ENCODE peak calls at places on chromosomes 12 and 14, in six cellular contexts. X, L, Q, H, P and O are unnamed samples.

GRCh38 chr12:122958198-122958888 is 7.9 kb downstream of the ABCB9 start:
- DNase-seq in Q (no peak), P (no peak), H (peak), X (no peak), L (no peak), O (no peak)

GRCh38 chr14:102215071-102215470 is 75.4 kb downstream of the WDR20 start:
- DNase-seq in H (peak), L (no peak), X (no peak), Q (no peak), P (no peak), O (no peak)

GRCh38 chr14:76430017-76430416 is 54.1 kb downstream of the ESRRB start:
- DNase-seq in X (no peak), H (no peak), Q (no peak), P (no peak), L (no peak), O (no peak)

GRCh38 chr12:59036341-59036740 is 116.0 kb upstream of the LRIG3 start:
- DNase-seq in X (no peak), P (no peak), H (no peak), Q (no peak), L (no peak), O (no peak)

GRCh38 chr14:71143391-71144290 is 236.4 kb downstream of the PCNX1 start:
- DNase-seq in X (no peak), P (no peak), Q (peak), H (no peak), L (peak), O (no peak)

GRCh38 chr14:74368026-74368425 is 19.8 kb downstream of the VRTN start:
- DNase-seq in X (no peak), P (no peak), Q (no peak), L (no peak), H (no peak), O (no peak)

GRCh38 chr14:93970589-93970966 is 5.8 kb downstream of the ASB2 start:
- DNase-seq in H (no peak), L (peak), P (no peak), Q (peak), X (peak), O (peak)

GRCh38 chr12:50249464-50250229 is 33.7 kb downstream of the LIMA1 start:
- DNase-seq in Q (no peak), L (no peak), X (no peak), P (no peak), H (no peak), O (no peak)

GRCh38 chr14:41805633-41806032 is 199.0 kb downstream of the LRFN5 start:
- DNase-seq in H (no peak), Q (no peak), P (no peak), X (no peak), L (no peak), O (no peak)

GRCh38 chr14:100904307-100905019 is 941 bp upstream of the RTL1 start:
- DNase-seq in L (no peak), Q (no peak), H (no peak), P (peak), X (no peak), O (no peak)

GRCh38 chr12:21617030-21617429 is 12.4 kb upstream of the GYS2 start:
- DNase-seq in H (no peak), X (no peak), Q (no peak), P (no peak), L (no peak), O (no peak)

GRCh38 chr14:50924848-50925247 is 19.4 kb downstream of the PYGL start:
- DNase-seq in L (no peak), X (no peak), H (no peak), Q (no peak), P (no peak), O (no peak)

GRCh38 chr14:80776657-80777056 is 164.9 kb downstream of the CEP128 start:
- DNase-seq in L (no peak), H (no peak), P (no peak), X (no peak), Q (no peak), O (no peak)

GRCh38 chr12:130870442-130871285 is 1.2 kb upstream of the RAN start:
- DNase-seq in Q (peak), H (peak), P (peak), L (peak), X (peak), O (peak)

GRCh38 chr12:5785601-5786000 is 159.5 kb downstream of the ANO2 start:
- DNase-seq in Q (no peak), P (no peak), L (no peak), X (no peak), H (no peak), O (no peak)

GRCh38 chr12:26092706-26093105 is 32.1 kb downstream of the BHLHE41 start:
- DNase-seq in H (no peak), L (peak), Q (no peak), P (no peak), X (no peak), O (no peak)

GRCh38 chr12:92722897-92723296 is 20.1 kb downstream of the PLEKHG7 start:
- DNase-seq in Q (no peak), H (no peak), X (no peak), L (no peak), P (no peak), O (no peak)

GRCh38 chr14:93183596-93184317 is 940 bp downstream of the MOAP1 start:
- DNase-seq in H (no peak), Q (no peak), X (no peak), P (peak), L (no peak), O (no peak)

GRCh38 chr12:15996254-15996653 is 85.1 kb downstream of the DERA start:
- DNase-seq in P (no peak), Q (no peak), H (peak), X (no peak), L (no peak), O (no peak)

GRCh38 chr12:1474567-1475153 is 119.7 kb downstream of the FBXL14 start:
- DNase-seq in H (peak), L (no peak), X (no peak), P (no peak), Q (no peak), O (no peak)

GRCh38 chr14:89953602-89954001 is 928 bp downstream of the EFCAB11 start:
- DNase-seq in P (no peak), L (no peak), Q (no peak), X (no peak), H (no peak), O (no peak)

GRCh38 chr12:20404576-20405346 is 36.4 kb downstream of the PDE3A start:
- DNase-seq in P (no peak), Q (peak), L (no peak), X (no peak), H (peak), O (peak)

GRCh38 chr14:63848890-63849289 is 3.9 kb upstream of the SYNE2 start:
- DNase-seq in X (no peak), H (no peak), P (no peak), Q (no peak), L (no peak), O (no peak)

GRCh38 chr14:77306406-77307098 is 14.1 kb downstream of the POMT2 start:
- DNase-seq in H (no peak), X (no peak), Q (no peak), L (no peak), P (no peak), O (no peak)

GRCh38 chr12:117680311-117680710 is 288.5 kb downstream of the KSR2 start:
- DNase-seq in Q (no peak), X (no peak), H (no peak), L (no peak), P (no peak), O (no peak)

GRCh38 chr14:83300454-83301064 is 1766.9 kb upstream of the SEL1L start:
- DNase-seq in X (no peak), P (no peak), H (peak), L (no peak), Q (no peak), O (no peak)

GRCh38 chr12:107320031-107320928 is 226.9 kb upstream of the CRY1 start:
- DNase-seq in L (peak), H (no peak), Q (peak), P (peak), X (peak), O (no peak)

GRCh38 chr12:47391566-47391965 is 311.8 kb upstream of the AMIGO2 start:
- DNase-seq in P (no peak), Q (peak), X (peak), H (no peak), L (peak), O (peak)

GRCh38 chr12:119589087-119589486 is 4.5 kb upstream of the TMEM233 start:
- DNase-seq in P (no peak), X (no peak), Q (no peak), L (no peak), H (peak), O (no peak)

GRCh38 chr14:50763386-50764007 is 67.5 kb downstream of the NIN start:
- DNase-seq in H (peak), L (no peak), Q (no peak), P (no peak), X (no peak), O (peak)

GRCh38 chr14:24334431-24335271 is at the start of gene ADCY4:
- DNase-seq in H (no peak), Q (no peak), X (no peak), L (peak), P (peak), O (no peak)

GRCh38 chr12:28237423-28237822 is 47.2 kb downstream of the CCDC91 start:
- DNase-seq in H (no peak), P (peak), L (no peak), Q (no peak), X (no peak), O (no peak)

GRCh38 chr14:33647385-33647786 is 303.5 kb downstream of the EGLN3 start:
- DNase-seq in X (no peak), H (peak), Q (no peak), P (no peak), L (no peak), O (no peak)

GRCh38 chr14:75399819-75400678 is 27.8 kb upstream of the JDP2 start:
- DNase-seq in P (no peak), Q (peak), L (no peak), X (no peak), H (peak), O (peak)

GRCh38 chr14:22838631-22839041 is 2.3 kb downstream of the MMP14 start:
- DNase-seq in H (no peak), L (no peak), X (no peak), Q (no peak), P (no peak), O (no peak)